ENCODE peak calls at places on chromosomes 6 and 20, in ten cellular contexts. C is NCI-H2227 treated with DMSO at 0.1 percent for 48 hours; B is osteoblast; V is NCI-H69; H is activated CD4-positive, alpha-beta T cell treated with anti-CD3 and anti-CD28 coated beads, Interleukin-2, amount 50 U/mL, for 1 hour; L is iris pigment epithelial cell; O is brain microvascular endothelial cell; K is heart left ventricle; I is anterior cingulate cortex; S is NCI-H1436. Q is an unnamed sample.
A peak's percentile ranks its signal among the peaks of the same experiment; 100 is the strongest.

GRCh38 chr6:43729537-43729936 is 40.5 kb upstream of the VEGFA start:
- DNase-seq in C (no peak), B (no peak), V (no peak), H (no peak), L (no peak), O (no peak), K (no peak), I (no peak), S (no peak), Q (no peak)

GRCh38 chr6:38155576-38156204 is 336.2 kb downstream of the ZFAND3 start:
- DNase-seq in C (no peak), B (no peak), V (no peak), H (no peak), L (peak; percentile 48), O (peak; percentile 19), K (no peak), I (no peak), S (no peak), Q (no peak)

GRCh38 chr6:73028124-73028766 is 197.1 kb downstream of the KHDC1L start:
- DNase-seq in C (no peak), B (no peak), V (peak; percentile 71), H (no peak), L (no peak), O (no peak), K (no peak), I (no peak), S (no peak), Q (no peak)

GRCh38 chr6:169792306-169793015 is 41.0 kb downstream of the ERMARD start:
- DNase-seq in C (no peak), B (peak; percentile 51), V (no peak), H (no peak), L (no peak), O (no peak), K (no peak), I (no peak), S (no peak), Q (no peak)

GRCh38 chr6:166929534-166930189 is 26.7 kb downstream of the RNASET2 start:
- DNase-seq in C (no peak), B (no peak), V (no peak), H (no peak), L (no peak), O (no peak), K (no peak), I (no peak), S (no peak), Q (no peak)

GRCh38 chr6:130050230-130050629 is 31.8 kb downstream of the L3MBTL3 start:
- DNase-seq in C (no peak), B (no peak), V (no peak), H (no peak), L (peak; percentile 86), O (no peak), K (no peak), I (no peak), S (no peak), Q (no peak)

GRCh38 chr20:3814928-3815495 is 5.3 kb upstream of the AP5S1 start:
- DNase-seq in C (no peak), B (peak; percentile 14), V (no peak), H (no peak), L (no peak), O (no peak), K (no peak), I (no peak), S (no peak), Q (no peak)

GRCh38 chr6:43744490-43744889 is 25.5 kb upstream of the VEGFA start:
- DNase-seq in C (no peak), B (no peak), V (no peak), H (no peak), L (no peak), O (no peak), K (no peak), I (no peak), S (no peak), Q (no peak)

GRCh38 chr20:12740647-12741046 is 268.1 kb upstream of the SPTLC3 start:
- DNase-seq in C (no peak), B (no peak), V (no peak), H (no peak), L (no peak), O (no peak), K (no peak), I (no peak), S (no peak), Q (no peak)

Q was measured in NCI-H146.